ENCODE peak calls at places on chromosomes 11 and 22, in eight cellular contexts. O, Z, D, T, V, K, Q and L are unnamed samples.

GRCh38 chr11:84924290-84924689 is 702.9 kb downstream of the DLG2 start:
- DNase-seq in O (no peak), Z (no peak), D (no peak), T (no peak), V (no peak), K (no peak), Q (no peak), L (no peak)

GRCh38 chr22:41699264-41700104 is at the start of gene MEI1:
- DNase-seq in O (peak), Z (no peak), D (peak), T (peak), V (peak), K (peak), Q (peak), L (peak)

GRCh38 chr11:2387266-2387982 is 10.3 kb downstream of the CD81 start:
- DNase-seq in O (peak), Z (no peak), D (no peak), T (no peak), V (no peak), K (peak), Q (no peak), L (no peak)

GRCh38 chr11:2940166-2940929 is 11.1 kb upstream of the PHLDA2 start:
- DNase-seq in O (no peak), Z (no peak), D (no peak), T (no peak), V (peak), K (no peak), Q (peak), L (no peak)

GRCh38 chr11:73804712-73805111 is 17.0 kb downstream of the MRPL48 start:
- DNase-seq in O (no peak), Z (no peak), D (no peak), T (no peak), V (no peak), K (no peak), Q (no peak), L (no peak)

GRCh38 chr11:93169950-93170561 is 27.7 kb downstream of the SLC36A4 start:
- DNase-seq in O (no peak), Z (no peak), D (no peak), T (no peak), V (no peak), K (peak), Q (no peak), L (no peak)

GRCh38 chr11:45182902-45183301 is 36.5 kb downstream of the PRDM11 start:
- DNase-seq in O (no peak), Z (no peak), D (peak), T (no peak), V (peak), K (peak), Q (no peak), L (no peak)

GRCh38 chr11:9852465-9852864 is 188.6 kb downstream of the SWAP70 start:
- DNase-seq in O (no peak), Z (no peak), D (no peak), T (no peak), V (no peak), K (no peak), Q (no peak), L (no peak)

GRCh38 chr11:113531078-113531477 is 55.9 kb upstream of the DRD2 start:
- DNase-seq in O (no peak), Z (no peak), D (no peak), T (no peak), V (no peak), K (no peak), Q (no peak), L (no peak)

GRCh38 chr22:38327805-38328204 is 10.6 kb upstream of the CSNK1E start:
- DNase-seq in O (no peak), Z (no peak), D (no peak), T (no peak), V (no peak), K (peak), Q (no peak), L (no peak)

GRCh38 chr22:40855960-40856512 is 403 bp downstream of the ST13 start:
- DNase-seq in O (no peak), Z (no peak), D (peak), T (no peak), V (no peak), K (peak), Q (no peak), L (peak)

GRCh38 chr11:57787920-57788716 is 26.5 kb downstream of the CTNND1 start:
- DNase-seq in O (no peak), Z (no peak), D (peak), T (no peak), V (no peak), K (no peak), Q (no peak), L (no peak)

GRCh38 chr11:17063171-17064002 is 14.1 kb downstream of the RPS13 start:
- DNase-seq in O (peak), Z (no peak), D (peak), T (no peak), V (peak), K (peak), Q (no peak), L (peak)

GRCh38 chr11:94449437-94449836 is 44.2 kb downstream of the MRE11 start:
- DNase-seq in O (no peak), Z (no peak), D (no peak), T (no peak), V (no peak), K (peak), Q (no peak), L (no peak)

GRCh38 chr11:76588455-76589325 is 81.9 kb downstream of the LRRC32 start:
- DNase-seq in O (no peak), Z (peak), D (peak), T (no peak), V (peak), K (peak), Q (peak), L (no peak)

GRCh38 chr11:8068605-8069221 is 12.3 kb upstream of the TUB start:
- DNase-seq in O (peak), Z (no peak), D (peak), T (peak), V (peak), K (peak), Q (no peak), L (peak)

GRCh38 chr11:78038697-78039313 is 15.7 kb upstream of the KCTD14 start:
- DNase-seq in O (no peak), Z (no peak), D (peak), T (no peak), V (peak), K (peak), Q (no peak), L (no peak)

GRCh38 chr22:19892249-19892879 is 37.7 kb upstream of the GNB1L start:
- DNase-seq in O (peak), Z (no peak), D (no peak), T (no peak), V (no peak), K (peak), Q (no peak), L (no peak)

GRCh38 chr11:58216476-58216875 is 4.0 kb downstream of the OR1S1 start:
- DNase-seq in O (no peak), Z (no peak), D (no peak), T (no peak), V (no peak), K (no peak), Q (no peak), L (no peak)

GRCh38 chr11:5046226-5046625 is at the start of gene OR52J3:
- DNase-seq in O (no peak), Z (no peak), D (no peak), T (no peak), V (no peak), K (no peak), Q (no peak), L (no peak)

GRCh38 chr11:43923327-43924111 is 18.9 kb upstream of the C11orf96 start:
- DNase-seq in O (peak), Z (no peak), D (peak), T (peak), V (no peak), K (peak), Q (no peak), L (peak)

GRCh38 chr22:22910272-22911240 is 22.9 kb downstream of the IGLL5 start:
- DNase-seq in O (no peak), Z (no peak), D (no peak), T (no peak), V (no peak), K (no peak), Q (no peak), L (no peak)

GRCh38 chr22:33210129-33210784 is 152.1 kb upstream of the SYN3 start:
- DNase-seq in O (no peak), Z (no peak), D (peak), T (no peak), V (peak), K (peak), Q (no peak), L (no peak)

GRCh38 chr11:2768471-2769408 is 68.9 kb upstream of the KCNQ1OT1 start:
- DNase-seq in O (peak), Z (peak), D (peak), T (peak), V (no peak), K (peak), Q (peak), L (no peak)

GRCh38 chr11:71268706-71269321 is 16.4 kb upstream of the SHANK2 start:
- DNase-seq in O (no peak), Z (peak), D (no peak), T (no peak), V (no peak), K (no peak), Q (peak), L (no peak)

GRCh38 chr11:133967599-133968238 is 11.0 kb upstream of the IGSF9B start:
- DNase-seq in O (no peak), Z (no peak), D (no peak), T (no peak), V (no peak), K (no peak), Q (no peak), L (no peak)

GRCh38 chr11:131637469-131638175 is 267.2 kb downstream of the NTM start:
- DNase-seq in O (no peak), Z (no peak), D (no peak), T (no peak), V (no peak), K (no peak), Q (no peak), L (no peak)

GRCh38 chr11:114199051-114199450 is 97.1 kb upstream of the NNMT start:
- DNase-seq in O (no peak), Z (no peak), D (no peak), T (no peak), V (no peak), K (no peak), Q (no peak), L (no peak)

GRCh38 chr11:128629516-128630106 is 42.3 kb upstream of the ETS1 start:
- DNase-seq in O (no peak), Z (peak), D (no peak), T (no peak), V (no peak), K (peak), Q (no peak), L (no peak)

GRCh38 chr11:2686360-2687222 is 13.2 kb downstream of the KCNQ1OT1 start:
- DNase-seq in O (peak), Z (no peak), D (peak), T (no peak), V (no peak), K (no peak), Q (peak), L (peak)

GRCh38 chr22:48902001-48902869 is 925.4 kb downstream of the BRD1 start:
- DNase-seq in O (no peak), Z (no peak), D (peak), T (no peak), V (no peak), K (no peak), Q (peak), L (no peak)

GRCh38 chr11:41917900-41918299 is 458.4 kb upstream of the LRRC4C start:
- DNase-seq in O (no peak), Z (no peak), D (no peak), T (no peak), V (no peak), K (no peak), Q (no peak), L (no peak)

GRCh38 chr11:93100211-93100610 is 97.6 kb downstream of the SLC36A4 start:
- DNase-seq in O (no peak), Z (no peak), D (no peak), T (no peak), V (no peak), K (peak), Q (no peak), L (no peak)

GRCh38 chr11:35245786-35246185 is 106.8 kb downstream of the CD44 start:
- DNase-seq in O (no peak), Z (no peak), D (no peak), T (no peak), V (no peak), K (no peak), Q (no peak), L (no peak)

GRCh38 chr11:61004037-61004641 is 32.7 kb downstream of the CD6 start:
- DNase-seq in O (peak), Z (no peak), D (no peak), T (no peak), V (no peak), K (peak), Q (no peak), L (no peak)

GRCh38 chr11:77042111-77042726 is 8.0 kb downstream of the B3GNT6 start:
- DNase-seq in O (no peak), Z (no peak), D (no peak), T (no peak), V (no peak), K (no peak), Q (no peak), L (no peak)

GRCh38 chr11:82867495-82868082 is 32.6 kb downstream of the PRCP start:
- DNase-seq in O (peak), Z (peak), D (peak), T (peak), V (peak), K (peak), Q (peak), L (peak)

GRCh38 chr11:77589521-77590193 is at the start of gene AQP11:
- DNase-seq in O (peak), Z (no peak), D (peak), T (peak), V (peak), K (peak), Q (peak), L (peak)

GRCh38 chr11:18106688-18107087 is 806 bp upstream of the SAAL1 start:
- DNase-seq in O (no peak), Z (no peak), D (no peak), T (no peak), V (no peak), K (peak), Q (no peak), L (no peak)

GRCh38 chr11:62753736-62754603 is at the start of gene ZBTB3:
- DNase-seq in O (peak), Z (peak), D (peak), T (peak), V (peak), K (peak), Q (peak), L (peak)
- TF ChIP-seq POLR2A in O (peak), Z (peak), D (peak), T (peak), V (peak), K (peak), Q (peak), L (peak)

DNA sequence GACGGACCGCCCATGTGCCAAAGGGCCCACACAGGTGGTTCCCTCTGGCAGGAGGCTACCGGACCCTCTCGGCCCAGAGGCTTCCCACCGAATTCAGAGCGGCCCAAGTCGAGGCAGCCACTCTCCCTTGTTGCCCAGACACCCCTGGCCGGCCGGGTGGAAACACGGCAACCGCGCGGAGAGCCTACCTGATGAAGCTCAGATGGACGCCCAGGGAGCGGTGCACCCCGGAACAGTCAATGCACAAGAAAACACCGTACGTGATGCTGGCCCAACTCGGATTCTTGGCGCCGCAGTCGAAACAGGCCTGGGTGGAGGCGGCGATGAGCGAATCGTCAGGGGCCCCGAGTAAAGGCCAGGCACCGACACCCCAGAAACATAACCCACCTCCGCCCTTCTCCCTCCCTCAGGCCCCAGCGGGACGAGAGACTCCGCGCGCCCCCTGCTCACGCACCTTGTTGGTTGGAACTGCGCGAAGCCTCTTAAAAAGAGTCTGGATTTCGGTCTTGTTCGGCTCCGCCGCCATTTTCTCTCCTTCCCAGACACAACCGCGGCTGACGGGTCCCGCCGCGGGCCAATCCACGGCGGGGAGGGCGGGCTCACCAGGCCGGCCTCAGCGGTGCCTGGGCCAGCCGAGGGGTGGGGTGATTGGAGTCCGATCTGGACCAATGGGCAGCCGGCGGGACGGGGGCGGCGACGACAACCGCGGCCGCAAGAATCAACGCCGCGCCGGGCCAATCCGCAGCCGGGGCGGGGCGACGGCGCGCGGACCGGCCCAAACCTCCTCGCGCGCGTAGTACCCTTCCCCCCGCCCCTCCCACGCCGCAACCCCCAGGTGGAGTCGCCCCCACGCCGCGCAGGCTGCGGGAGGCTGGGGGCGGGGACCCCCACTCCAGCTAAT is at the start of gene ARFGAP2:
- DNase-seq in O (peak), Z (peak), D (peak), T (peak), V (peak), K (peak), Q (peak), L (peak)
- TF ChIP-seq POLR2A in O (peak), Z (no peak), D (no peak), T (peak), V (no peak), K (peak), Q (no peak), L (peak)

GRCh38 chr22:43173976-43174720 is 12.8 kb downstream of the TTLL12 start:
- DNase-seq in O (no peak), Z (no peak), D (no peak), T (no peak), V (no peak), K (no peak), Q (no peak), L (no peak)
- TF ChIP-seq POLR2A in O (no peak), Z (no peak), D (no peak), T (no peak), V (no peak), K (no peak), Q (no peak), L (no peak)

GRCh38 chr22:46263208-46263575 is at the start of gene PKDREJ:
- DNase-seq in O (no peak), Z (no peak), D (no peak), T (no peak), V (no peak), K (no peak), Q (no peak), L (no peak)

GRCh38 chr22:46272196-46272595 is 4.4 kb downstream of the TTC38 start:
- DNase-seq in O (no peak), Z (no peak), D (no peak), T (no peak), V (no peak), K (no peak), Q (peak), L (no peak)

GRCh38 chr22:46262449-46263207 is 515 bp downstream of the PKDREJ start:
- DNase-seq in O (peak), Z (no peak), D (peak), T (peak), V (peak), K (peak), Q (peak), L (peak)

GRCh38 chr22:46269564-46269963 is 1.8 kb downstream of the TTC38 start:
- DNase-seq in O (no peak), Z (no peak), D (no peak), T (no peak), V (no peak), K (no peak), Q (peak), L (peak)

DNA sequence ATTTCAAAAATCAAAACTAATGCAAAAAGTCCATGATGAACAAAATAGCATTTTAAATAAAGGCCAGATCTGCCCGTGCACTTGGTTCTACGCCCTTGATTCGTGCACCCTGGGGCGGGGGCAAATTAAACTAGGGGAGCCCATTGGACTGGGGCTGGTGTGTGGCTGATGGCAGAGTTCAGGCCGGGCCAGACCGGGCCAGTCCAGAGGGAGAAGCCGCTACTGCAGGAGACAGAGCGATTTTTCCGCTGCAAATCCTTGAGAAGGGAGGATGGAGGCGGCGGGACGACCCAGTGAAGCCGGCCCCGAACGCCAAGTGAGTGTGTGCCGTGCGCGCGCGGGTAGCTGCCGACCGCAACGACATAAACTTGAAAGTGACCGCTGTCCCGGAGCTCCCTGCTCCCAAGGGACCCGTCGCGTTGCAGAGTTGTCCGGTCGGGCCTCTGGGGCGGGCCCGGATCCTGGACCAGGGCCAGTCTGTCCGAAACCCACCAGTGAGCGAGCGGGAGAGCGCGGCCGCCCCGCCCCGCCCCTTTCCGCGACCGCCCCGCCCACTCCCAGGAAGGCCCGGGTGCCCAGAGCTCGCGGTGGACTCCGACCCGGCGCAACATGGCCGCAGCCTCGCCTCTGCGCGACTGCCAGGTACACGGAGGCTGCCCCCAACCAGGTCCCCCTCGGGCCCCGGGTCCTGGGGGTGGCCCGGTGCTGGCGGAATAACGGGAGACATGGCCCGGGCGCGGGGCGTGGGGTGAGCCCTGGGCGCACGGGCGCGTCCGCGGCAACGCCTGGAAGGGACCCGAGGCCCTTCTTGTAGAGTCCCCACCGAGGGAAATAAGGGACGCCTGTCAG is at the start of gene TTC38:
- DNase-seq in O (peak), Z (peak), D (peak), T (peak), V (peak), K (peak), Q (peak), L (peak)
- TF ChIP-seq POLR2A in O (peak), Z (no peak), D (peak), T (peak), V (peak), K (peak), Q (no peak), L (peak)

GRCh38 chr11:32137869-32138268 is 47.0 kb downstream of the RCN1 start:
- DNase-seq in O (no peak), Z (no peak), D (no peak), T (no peak), V (no peak), K (no peak), Q (no peak), L (no peak)

GRCh38 chr11:32140121-32140520 is 49.2 kb downstream of the RCN1 start:
- DNase-seq in O (no peak), Z (no peak), D (no peak), T (no peak), V (no peak), K (no peak), Q (no peak), L (no peak)

GRCh38 chr11:32138902-32139301 is 48.0 kb downstream of the RCN1 start:
- DNase-seq in O (no peak), Z (no peak), D (no peak), T (no peak), V (no peak), K (no peak), Q (no peak), L (no peak)

GRCh38 chr11:32137263-32137662 is 46.4 kb downstream of the RCN1 start:
- DNase-seq in O (no peak), Z (no peak), D (no peak), T (no peak), V (no peak), K (peak), Q (no peak), L (no peak)

DNA sequence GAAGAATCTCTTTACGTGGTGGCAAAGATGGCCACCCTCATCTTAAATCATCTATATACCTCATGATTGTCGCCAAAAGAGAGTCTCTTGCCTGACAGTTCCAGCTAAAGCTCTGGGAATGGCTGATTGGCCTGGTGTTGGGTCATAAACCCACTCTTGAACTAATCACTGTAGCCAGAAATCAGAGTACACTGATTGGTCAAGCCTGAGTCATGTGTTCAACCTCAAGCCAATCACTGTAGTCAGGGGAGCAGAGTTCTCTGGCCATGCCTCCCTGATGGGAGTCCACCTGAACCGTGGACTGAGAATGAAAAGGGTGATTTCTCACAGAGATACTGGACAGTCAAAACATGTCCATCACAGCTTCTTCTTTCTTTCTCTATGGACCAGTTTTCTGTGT is 45.8 kb downstream of the RCN1 start:
- DNase-seq in O (no peak), Z (no peak), D (no peak), T (no peak), V (no peak), K (no peak), Q (no peak), L (no peak)
- TF ChIP-seq POLR2A in O (no peak), Z (no peak), D (no peak), T (no peak), V (no peak), K (no peak), Q (no peak), L (no peak)